ENCODE peak calls at places on chromosomes 13 and 19, in nine cellular contexts. F is HCT116, E is GM23248, Q is neural progenitor cell, M is Karpas-422, Z is mammary epithelial cell, C is NT2/D1, O is colonic mucosa, U is endodermal cell. R is an unnamed sample.

GRCh38 chr13:51632643-51633357 is 48.5 kb downstream of the WDFY2 start:
- DNase-seq in O (no peak), M (no peak), E (peak), U (peak), Q (peak), C (peak), Z (peak), F (no peak), R (peak)

GRCh38 chr19:12943437-12944044 is 2.1 kb upstream of the RAD23A start:
- DNase-seq in C (no peak), O (no peak), Q (no peak), U (no peak), F (no peak), E (no peak), M (peak), Z (no peak), R (no peak)

GRCh38 chr13:51760592-51760991 is 43.4 kb downstream of the DHRS12 start:
- DNase-seq in U (no peak), Z (no peak), F (no peak), E (no peak), Q (no peak), C (no peak), O (no peak), M (no peak), R (no peak)

GRCh38 chr19:53772943-53773342 is 51.2 kb downstream of the NLRP12 start:
- DNase-seq in Q (peak), U (peak), M (peak), O (peak), Z (peak), C (peak), E (peak), F (peak), R (peak)

GRCh38 chr19:49347835-49348234 is 12.6 kb downstream of the CD37 start:
- DNase-seq in C (no peak), F (peak), O (no peak), Q (peak), U (peak), E (peak), M (peak), Z (peak), R (peak)

GRCh38 chr13:25796474-25796873 is 255.3 kb downstream of the SHISA2 start:
- DNase-seq in U (no peak), C (no peak), M (no peak), E (no peak), Q (no peak), O (no peak), F (no peak), Z (no peak), R (no peak)

GRCh38 chr19:30228726-30229523 is 143.3 kb upstream of the ZNF536 start:
- DNase-seq in M (no peak), C (no peak), Z (no peak), U (peak), O (no peak), F (no peak), Q (peak), E (peak), R (peak)

GRCh38 chr13:44273991-44274810 is 99.4 kb upstream of the SERP2 start:
- DNase-seq in E (peak), U (no peak), M (peak), O (no peak), C (no peak), Z (no peak), F (no peak), Q (no peak), R (no peak)

GRCh38 chr19:17220207-17220758 is 5.1 kb downstream of the USE1 start:
- DNase-seq in O (peak), C (no peak), Z (no peak), U (no peak), E (peak), M (no peak), Q (no peak), F (no peak), R (no peak)

GRCh38 chr13:26216042-26216441 is 6.1 kb downstream of the RNF6 start:
- DNase-seq in Z (no peak), M (no peak), E (no peak), Q (no peak), C (no peak), O (no peak), U (no peak), F (no peak), R (no peak)

GRCh38 chr19:32339988-32340874 is 5.2 kb upstream of the ZNF507 start:
- DNase-seq in Q (peak), M (peak), E (peak), C (no peak), U (peak), O (peak), F (no peak), Z (no peak), R (peak)

GRCh38 chr13:36850790-36851438 is 31.9 kb downstream of the RFXAP start:
- DNase-seq in Z (no peak), E (peak), M (peak), F (no peak), C (no peak), O (peak), Q (peak), U (peak), R (peak)

GRCh38 chr19:52898101-52898500 is 666 bp upstream of the ZNF320 start:
- DNase-seq in U (peak), C (no peak), E (peak), M (no peak), Q (peak), O (no peak), Z (no peak), F (no peak), R (peak)

GRCh38 chr19:51749979-51750378 is 1.7 kb downstream of the FPR1 start:
- DNase-seq in O (no peak), E (peak), F (no peak), C (no peak), Q (no peak), M (no peak), U (no peak), Z (peak), R (no peak)

GRCh38 chr13:30290812-30291436 is 16.4 kb downstream of the KATNAL1 start:
- DNase-seq in C (no peak), U (no peak), F (no peak), M (no peak), Z (no peak), O (no peak), Q (no peak), E (no peak), R (no peak)

GRCh38 chr19:6417713-6418561 is 6.7 kb downstream of the KHSRP start:
- DNase-seq in Z (no peak), E (peak), Q (peak), O (no peak), F (no peak), U (peak), M (peak), C (no peak), R (peak)

GRCh38 chr19:18274303-18274775 is at the start of gene IQCN:
- DNase-seq in C (no peak), Q (no peak), E (peak), U (peak), F (no peak), O (peak), Z (no peak), M (no peak), R (peak)

GRCh38 chr19:33677745-33678426 is 56.1 kb downstream of the CHST8 start:
- DNase-seq in O (no peak), F (no peak), U (peak), Z (no peak), M (no peak), E (no peak), Q (peak), C (no peak), R (peak)

GRCh38 chr19:39341122-39341719 is 1.0 kb upstream of the SAMD4B start:
- DNase-seq in O (peak), Q (peak), Z (no peak), F (no peak), E (peak), C (peak), M (no peak), U (peak), R (no peak)

GRCh38 chr13:48853381-48854102 is 122.2 kb upstream of the FNDC3A start:
- DNase-seq in C (no peak), F (no peak), O (no peak), Z (no peak), U (no peak), M (peak), E (peak), Q (no peak), R (no peak)

GRCh38 chr13:35573639-35574038 is 97.2 kb upstream of the MAB21L1 start:
- DNase-seq in Q (no peak), Z (no peak), F (no peak), C (no peak), U (no peak), E (no peak), M (no peak), O (no peak), R (no peak)

GRCh38 chr19:54439174-54439851 is 9.7 kb upstream of the LENG8 start:
- DNase-seq in C (no peak), O (no peak), Z (peak), F (no peak), U (peak), M (peak), Q (peak), E (peak), R (peak)

GRCh38 chr19:35357867-35358573 is at the start of gene FFAR3:
- DNase-seq in Q (no peak), C (no peak), Z (no peak), U (peak), O (no peak), F (no peak), M (no peak), E (peak), R (peak)

GRCh38 chr19:47633516-47633915 is 24.6 kb downstream of the BICRA start:
- DNase-seq in E (no peak), M (no peak), U (no peak), Q (no peak), O (no peak), F (peak), C (no peak), Z (peak), R (no peak)

GRCh38 chr13:27450921-27451461 is 627 bp upstream of the MTIF3 start:
- DNase-seq in M (peak), O (peak), F (peak), U (peak), Q (peak), C (no peak), Z (peak), E (peak), R (peak)

GRCh38 chr19:39941615-39942507 is 7.4 kb upstream of the FCGBP start:
- DNase-seq in Z (peak), O (no peak), F (no peak), Q (peak), C (no peak), E (no peak), U (no peak), M (peak), R (no peak)

GRCh38 chr19:18290250-18291018 is 9.0 kb upstream of the JUND start:
- DNase-seq in O (no peak), C (no peak), Z (no peak), F (no peak), U (peak), M (no peak), Q (no peak), E (peak), R (no peak)

GRCh38 chr19:39951686-39952085 is 17.3 kb upstream of the FCGBP start:
- DNase-seq in Q (no peak), E (peak), U (no peak), Z (peak), O (no peak), M (no peak), C (no peak), F (no peak), R (no peak)

GRCh38 chr13:114130708-114131580 is 1.5 kb downstream of the RASA3 start:
- DNase-seq in Z (peak), C (no peak), O (peak), Q (peak), M (peak), F (no peak), U (peak), E (peak), R (peak)

GRCh38 chr13:26679411-26679810 is 81.2 kb downstream of the GPR12 start:
- DNase-seq in M (no peak), O (no peak), E (peak), F (no peak), Q (no peak), Z (peak), C (no peak), U (no peak), R (no peak)

GRCh38 chr13:36918246-36919060 is 1.6 kb downstream of the SMAD9 start:
- DNase-seq in Q (peak), O (no peak), M (no peak), E (peak), C (no peak), Z (no peak), F (no peak), U (no peak), R (peak)

GRCh38 chr13:33290421-33290965 is 4.9 kb upstream of the STARD13 start:
- DNase-seq in Q (no peak), C (no peak), F (no peak), O (no peak), Z (no peak), E (no peak), M (no peak), U (no peak), R (no peak)

GRCh38 chr13:61414136-61414535 is 1.5 kb downstream of the PCDH20 start:
- DNase-seq in Q (peak), Z (no peak), E (no peak), O (peak), C (no peak), U (peak), M (no peak), F (no peak), R (peak)

GRCh38 chr13:43783820-43784219 is 3.0 kb downstream of the ENOX1 start:
- DNase-seq in Z (peak), Q (peak), O (no peak), M (no peak), F (no peak), E (peak), C (no peak), U (no peak), R (peak)

GRCh38 chr13:114025432-114026127 is 51.7 kb upstream of the C13orf46 start:
- DNase-seq in E (no peak), C (no peak), Z (no peak), F (no peak), M (no peak), Q (peak), O (no peak), U (no peak), R (no peak)

GRCh38 chr13:34721631-34722144 is 220.4 kb upstream of the NBEA start:
- DNase-seq in Q (no peak), F (no peak), E (no peak), Z (no peak), C (no peak), O (no peak), M (no peak), U (no peak), R (no peak)

GRCh38 chr19:19362075-19362474 is 41.4 kb downstream of the MAU2 start:
- DNase-seq in Z (no peak), O (no peak), F (no peak), Q (no peak), E (no peak), U (no peak), M (no peak), C (no peak), R (no peak)

GRCh38 chr19:19371056-19371455 is 34.4 kb upstream of the GATAD2A start:
- DNase-seq in C (no peak), Z (no peak), U (no peak), O (no peak), M (no peak), Q (no peak), F (peak), E (peak), R (no peak)

GRCh38 chr19:19361075-19361594 is 40.5 kb downstream of the MAU2 start:
- DNase-seq in C (peak), M (peak), Z (peak), O (peak), Q (peak), E (peak), U (peak), F (peak), R (peak)

GRCh38 chr19:19368087-19368486 is 37.4 kb upstream of the GATAD2A start:
- DNase-seq in C (no peak), Z (no peak), F (no peak), U (no peak), E (no peak), M (no peak), Q (no peak), O (no peak), R (no peak)

DNA sequence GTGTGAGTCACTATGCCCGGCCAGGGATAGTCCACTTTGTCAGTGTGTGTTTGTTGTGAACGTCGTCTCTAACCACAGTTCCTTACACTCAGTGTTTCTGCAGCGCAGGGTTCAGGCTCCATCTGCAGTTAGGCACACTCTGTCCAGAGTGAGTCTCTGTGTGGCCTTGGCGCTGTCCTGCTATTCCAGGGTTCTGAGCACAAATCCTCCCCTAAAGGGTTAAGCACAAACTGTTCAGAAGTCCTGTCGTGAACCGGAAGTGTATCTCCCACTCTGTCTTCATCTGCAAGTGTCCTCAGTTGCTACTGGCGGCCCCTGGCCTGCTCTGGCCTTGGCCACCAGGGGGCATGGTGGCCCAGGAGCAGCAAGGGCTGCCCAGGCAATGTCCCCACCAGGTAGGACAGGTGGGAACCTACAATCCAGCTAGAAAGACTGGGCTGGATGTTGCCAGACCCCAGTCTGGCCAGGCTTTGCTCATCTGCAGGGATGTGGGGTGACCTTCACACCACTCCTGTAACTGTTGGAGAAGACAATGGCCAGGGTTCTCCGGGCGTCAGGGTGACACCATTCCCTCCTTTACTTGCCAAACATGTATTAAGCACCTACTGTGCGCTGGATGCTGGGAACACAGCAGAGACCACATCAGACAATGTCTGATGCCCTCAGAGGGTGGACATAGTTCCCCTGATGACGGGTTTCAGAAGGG is 38.6 kb upstream of the GATAD2A start:
- DNase-seq in E (peak), C (peak), O (peak), Q (peak), U (peak), M (peak), Z (peak), F (peak), R (peak)
- H3K9ac ChIP-seq in E (no peak), C (no peak), O (no peak), Q (no peak), U (no peak), M (peak), Z (no peak), F (peak), R (no peak)

GRCh38 chr13:41004875-41005693 is 14.0 kb downstream of the ELF1 start:
- DNase-seq in F (no peak), U (no peak), C (no peak), M (peak), Z (no peak), E (no peak), Q (no peak), O (no peak), R (no peak)
- H3K9ac ChIP-seq in F (no peak), U (no peak), C (no peak), M (peak), Z (no peak), E (no peak), Q (no peak), O (peak), R (no peak)

DNA sequence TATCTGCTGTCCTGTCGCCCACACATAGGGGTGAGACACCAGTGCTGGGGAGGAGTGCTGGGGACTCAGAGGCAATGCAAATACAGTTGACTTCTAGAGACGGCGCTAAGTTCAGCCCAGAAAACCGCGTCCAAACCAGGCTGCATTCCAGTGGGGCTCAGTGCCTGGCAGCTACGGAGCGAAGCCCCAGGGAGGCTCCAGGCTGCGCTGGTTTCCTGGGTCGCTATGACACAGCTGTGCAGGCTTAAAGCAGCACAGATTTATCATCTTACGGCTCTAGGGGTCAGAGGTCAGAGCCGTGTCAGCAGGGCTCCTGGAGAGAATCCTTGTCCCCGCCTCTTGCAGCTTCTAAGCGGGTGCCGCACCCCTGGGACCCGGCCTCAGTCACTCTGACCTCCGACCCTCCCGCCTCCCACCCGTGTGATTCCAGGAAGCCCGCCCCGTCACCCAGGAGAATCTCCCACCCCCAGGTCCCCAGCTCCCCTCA is 61.6 kb downstream of the ANKRD10 start:
- DNase-seq in Z (no peak), F (no peak), E (no peak), O (no peak), U (peak), C (no peak), Q (peak), M (no peak), R (no peak)
- H3K9ac ChIP-seq in Z (no peak), F (no peak), E (no peak), O (no peak), U (no peak), C (no peak), Q (no peak), M (no peak), R (no peak)

GRCh38 chr19:24065865-24066604 is 21.0 kb upstream of the ZNF254 start:
- DNase-seq in U (no peak), Z (no peak), Q (no peak), F (no peak), O (no peak), C (no peak), M (no peak), E (no peak), R (no peak)
- H3K9ac ChIP-seq in U (no peak), Z (no peak), Q (no peak), F (no peak), O (no peak), C (no peak), M (no peak), E (no peak), R (no peak)

GRCh38 chr13:111184685-111185401 is 69.7 kb downstream of the ARHGEF7 start:
- DNase-seq in Q (no peak), Z (no peak), O (no peak), E (no peak), U (no peak), M (peak), C (no peak), F (no peak), R (no peak)

GRCh38 chr13:111183959-111184684 is 69.0 kb downstream of the ARHGEF7 start:
- DNase-seq in F (no peak), M (no peak), C (no peak), O (no peak), Q (no peak), U (no peak), Z (no peak), E (no peak), R (no peak)

GRCh38 chr13:111183087-111183645 is 68.1 kb downstream of the ARHGEF7 start:
- DNase-seq in Q (no peak), O (no peak), F (no peak), M (no peak), U (no peak), C (no peak), Z (no peak), E (no peak), R (no peak)

GRCh38 chr13:111186305-111186930 is 71.3 kb downstream of the ARHGEF7 start:
- DNase-seq in U (no peak), C (no peak), E (no peak), Z (no peak), Q (no peak), F (no peak), O (no peak), M (peak), R (no peak)

DNA sequence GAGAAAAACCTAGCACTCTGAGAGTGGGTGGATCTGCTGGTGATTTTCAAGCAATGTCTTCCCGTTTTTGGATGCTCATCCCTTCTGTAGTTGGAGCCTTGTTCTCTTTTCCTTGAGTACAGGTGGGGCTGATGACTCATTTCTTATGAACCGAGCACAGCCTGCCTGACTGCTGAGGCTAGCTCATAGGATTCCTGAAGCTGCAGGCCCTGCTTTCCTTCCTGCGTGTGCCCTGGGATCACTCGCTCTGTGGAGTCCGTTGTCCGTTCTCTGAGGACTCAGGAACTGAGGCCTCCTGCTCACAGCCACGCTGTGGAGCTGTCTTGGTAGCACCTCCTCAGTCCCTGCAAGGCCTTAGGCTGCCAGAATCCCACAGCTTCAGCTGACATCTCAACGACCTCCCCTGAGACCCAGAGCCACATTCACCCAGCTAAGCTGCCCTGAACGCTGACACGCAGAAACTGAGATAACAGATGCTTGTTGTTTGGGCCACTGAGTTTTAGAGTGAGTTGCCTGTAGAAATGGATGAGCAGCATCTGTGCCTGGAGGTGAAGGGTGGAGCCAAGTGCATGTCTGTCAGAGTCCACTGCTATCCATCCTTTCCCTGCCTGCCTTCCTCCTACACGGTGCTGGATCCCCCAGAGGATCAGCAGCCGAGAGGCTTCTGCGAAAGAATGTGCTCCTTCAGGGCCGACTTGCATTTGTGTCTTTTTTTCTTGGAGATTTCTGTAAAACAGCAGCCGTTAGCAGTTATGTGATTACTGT is 73.0 kb downstream of the ARHGEF7 start:
- DNase-seq in U (no peak), F (no peak), E (peak), Q (no peak), C (no peak), M (peak), O (no peak), Z (peak), R (peak)
- H3K9ac ChIP-seq in U (no peak), F (no peak), E (no peak), Q (no peak), C (no peak), M (peak), O (no peak), Z (peak), R (no peak)